ENCODE peak calls at places on chromosomes 4 and X, in nine cellular contexts. F is Panc1; C is right lobe of liver; U is ovary; M is spleen; N is CD8-positive, alpha-beta T cell; I is upper lobe of right lung; Z is CD4-positive, CD25-positive, alpha-beta regulatory T cell; P is mesenchymal stem cell. W is an unnamed sample.

GRCh38 chrX:56813318-56813837 is 84.3 kb downstream of the NBDY start:
- DNase-seq in Z (peak; percentile 19), F (no peak), N (peak; percentile 41), U (no peak), P (peak; percentile 76), M (no peak), I (no peak), C (no peak), W (no peak)

GRCh38 chr4:91123742-91124141 is 996.5 kb downstream of the CCSER1 start:
- DNase-seq in I (no peak), U (no peak), Z (no peak), N (no peak), M (no peak), C (no peak), P (no peak), F (no peak), W (no peak)

GRCh38 chr4:74308215-74308614 is at the start of gene EPGN:
- DNase-seq in I (no peak), U (no peak), P (no peak), M (no peak), C (no peak), Z (no peak), F (no peak), N (no peak), W (no peak)

GRCh38 chrX:9560219-9560618 is 95.4 kb downstream of the TBL1X start:
- DNase-seq in F (no peak), N (no peak), C (no peak), Z (no peak), M (no peak), P (no peak), U (no peak), I (no peak), W (no peak)

GRCh38 chr4:165016971-165017370 is 14.8 kb upstream of the TRIM60 start:
- DNase-seq in F (no peak), C (no peak), Z (no peak), I (no peak), N (no peak), M (no peak), P (peak; percentile 1), U (no peak), W (no peak)

GRCh38 chr4:23877758-23878229 is 12.1 kb downstream of the PPARGC1A start:
- DNase-seq in N (no peak), I (no peak), F (no peak), M (no peak), C (peak; percentile 77), Z (no peak), U (no peak), P (peak; percentile 78), W (no peak)

GRCh38 chr4:128134925-128135324 is 73.8 kb downstream of the LARP1B start:
- DNase-seq in F (no peak), Z (no peak), M (no peak), P (no peak), N (no peak), C (no peak), I (no peak), U (no peak), W (no peak)

GRCh38 chrX:118189628-118190027 is 73.0 kb upstream of the KLHL13 start:
- DNase-seq in U (no peak), Z (no peak), C (no peak), P (no peak), F (no peak), I (no peak), N (no peak), M (no peak), W (no peak)

GRCh38 chr4:159052315-159052714 is 50.6 kb upstream of the RAPGEF2 start:
- DNase-seq in Z (no peak), U (no peak), F (no peak), P (no peak), N (no peak), I (no peak), M (no peak), C (no peak), W (no peak)

GRCh38 chr4:5965225-5965624 is 53.0 kb downstream of the C4orf50 start:
- DNase-seq in C (no peak), M (peak; percentile 41), P (no peak), Z (no peak), U (no peak), I (peak; percentile 39), N (no peak), F (no peak), W (no peak)

GRCh38 chr4:30714408-30715031 is 5.6 kb upstream of the PCDH7 start:
- DNase-seq in I (no peak), P (peak; percentile 72), F (no peak), C (no peak), U (peak; percentile 29), Z (no peak), M (no peak), N (no peak), W (no peak)

GRCh38 chr4:173801876-173802713 is 272.1 kb upstream of the HAND2 start:
- DNase-seq in C (no peak), N (no peak), F (no peak), Z (no peak), M (no peak), I (no peak), U (no peak), P (no peak), W (no peak)
- H3K27ac ChIP-seq in C (no peak overlapping the region), N (no peak overlapping the region), F (no peak overlapping the region), Z (no peak overlapping the region), M (no peak overlapping the region), I (no peak overlapping the region), U (no peak overlapping the region), P (no peak overlapping the region), W (no peak overlapping the region)

DNA sequence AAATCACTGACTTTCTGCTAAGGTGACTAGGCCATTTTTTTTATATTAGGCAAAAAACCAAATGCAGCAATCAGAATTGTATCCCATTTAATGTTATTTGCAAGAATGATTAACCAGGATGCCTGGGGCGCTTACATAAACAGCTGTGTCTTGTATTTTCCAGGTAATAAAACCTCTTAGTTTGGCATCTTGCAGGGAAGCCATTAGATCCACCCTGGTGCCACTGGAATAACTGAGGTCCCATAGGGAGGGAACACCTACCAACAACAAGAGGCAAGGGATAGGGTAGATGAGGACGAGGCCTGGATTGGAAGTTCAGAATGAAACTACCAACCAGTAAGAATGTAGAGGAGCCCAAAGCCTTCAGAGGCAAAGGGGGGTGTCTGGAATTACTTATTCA is 288.3 kb downstream of the ARHGAP24 start:
- DNase-seq in C (no peak), I (no peak), Z (no peak), F (no peak), P (no peak), M (no peak), N (no peak), U (no peak), W (no peak)
- H3K27ac ChIP-seq in C (no peak overlapping the region), I (peak overlapping the region; percentile 73), Z (no peak overlapping the region), F (no peak overlapping the region), P (no peak overlapping the region), M (no peak overlapping the region), N (no peak overlapping the region), U (no peak overlapping the region), W (no peak overlapping the region)

GRCh38 chr4:84492737-84493091 is 6.4 kb downstream of the NKX6-1 start:
- DNase-seq in N (no peak), M (no peak), F (no peak), I (no peak), P (no peak), U (no peak), C (no peak), Z (no peak), W (no peak)

GRCh38 chr4:84493092-84493850 is 5.8 kb downstream of the NKX6-1 start:
- DNase-seq in P (peak; percentile 55), N (no peak), I (no peak), F (no peak), U (no peak), C (no peak), Z (no peak), M (no peak), W (no peak)

GRCh38 chr4:84491420-84491819 is 7.7 kb downstream of the NKX6-1 start:
- DNase-seq in Z (no peak), P (no peak), U (no peak), M (no peak), C (no peak), I (no peak), N (no peak), F (no peak), W (no peak)

GRCh38 chr4:84490663-84491062 is 8.4 kb downstream of the NKX6-1 start:
- DNase-seq in C (no peak), F (no peak), I (no peak), M (no peak), N (no peak), U (no peak), Z (no peak), P (no peak), W (no peak)

DNA sequence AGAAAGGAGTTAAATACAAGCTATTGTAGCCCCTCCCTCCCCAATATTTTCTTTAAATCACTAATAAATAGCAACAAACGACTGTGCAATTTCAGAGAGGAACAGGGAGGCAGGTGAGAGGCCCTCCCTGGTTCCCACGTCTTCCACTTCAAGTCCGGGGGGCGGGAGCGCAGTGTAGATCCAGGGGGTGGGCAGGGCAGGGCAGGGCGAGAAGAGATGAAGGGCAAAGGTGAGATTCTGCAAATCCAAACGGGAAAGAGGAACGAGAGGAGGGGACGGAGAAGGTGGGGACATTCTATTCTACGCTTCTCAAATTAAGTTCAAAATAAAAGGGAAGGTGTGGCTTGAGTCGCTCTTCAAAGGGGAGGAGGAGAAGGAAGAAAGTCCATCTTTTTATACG is 6.8 kb downstream of the NKX6-1 start:
- DNase-seq in C (no peak), U (no peak), F (no peak), N (no peak), Z (no peak), P (no peak), I (no peak), M (no peak), W (no peak)
- H3K27ac ChIP-seq in C (no peak overlapping the region), U (no peak overlapping the region), F (no peak overlapping the region), N (no peak overlapping the region), Z (no peak overlapping the region), P (no peak overlapping the region), I (no peak overlapping the region), M (no peak overlapping the region), W (no peak overlapping the region)

GRCh38 chr4:17063870-17064269 is 165.4 kb upstream of the LDB2 start:
- DNase-seq in Z (no peak), N (no peak), U (no peak), I (no peak), C (no peak), P (no peak), F (no peak), M (no peak), W (no peak)

GRCh38 chr4:17064959-17065358 is 166.5 kb upstream of the LDB2 start:
- DNase-seq in C (no peak), F (no peak), Z (no peak), M (no peak), N (no peak), P (no peak), I (no peak), U (no peak), W (no peak)

GRCh38 chr4:17066241-17066640 is 167.8 kb upstream of the LDB2 start:
- DNase-seq in I (no peak), P (peak; percentile 31), U (no peak), Z (no peak), M (no peak), N (no peak), F (no peak), C (no peak), W (no peak)

GRCh38 chr4:17066972-17067371 is 168.5 kb upstream of the LDB2 start:
- DNase-seq in F (no peak), M (no peak), U (no peak), N (no peak), C (no peak), Z (no peak), P (peak; percentile 77), I (no peak), W (no peak)

DNA sequence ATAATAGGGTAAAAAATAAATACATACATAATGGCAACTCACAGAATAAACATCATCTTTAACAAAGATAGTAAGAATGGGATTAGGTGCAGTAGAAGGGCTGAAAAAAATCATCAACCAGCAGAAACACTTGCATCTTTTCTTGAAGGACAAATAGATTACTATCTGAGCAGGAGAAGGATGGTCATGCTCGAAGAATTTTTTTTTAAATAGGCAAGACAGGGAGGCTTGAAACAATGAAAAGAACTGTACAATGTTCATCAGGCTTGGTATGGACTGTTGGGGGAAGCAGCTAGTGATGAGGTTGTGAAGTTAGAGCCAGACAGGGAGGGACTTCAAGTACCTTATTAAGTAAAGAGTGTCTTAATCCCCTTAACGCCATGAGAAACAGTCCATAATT is 167.4 kb upstream of the LDB2 start:
- DNase-seq in N (no peak), F (no peak), P (no peak), I (no peak), U (no peak), Z (no peak), C (no peak), M (no peak), W (no peak)
- H3K27ac ChIP-seq in N (no peak overlapping the region), F (no peak overlapping the region), P (no peak overlapping the region), I (no peak overlapping the region), U (no peak overlapping the region), Z (no peak overlapping the region), C (no peak overlapping the region), M (no peak overlapping the region), W (no peak overlapping the region)

W was measured in substantia nigra.